ENCODE peak calls at places on chromosomes 4 and X, in four cellular contexts. U is pons, K is H54, I is fibroblast of lung. W is an unnamed sample.

GRCh38 chr4:87009095-87009648 is 74.4 kb downstream of the AFF1 start:
- DNase-seq in I (no peak), U (peak), K (no peak), W (no peak)

GRCh38 chr4:139609647-139610046 is 53.6 kb upstream of the SETD7 start:
- DNase-seq in K (no peak), I (peak), U (no peak), W (peak)

GRCh38 chrX:123454712-123455431 is 270.8 kb downstream of the GRIA3 start:
- DNase-seq in K (no peak), I (no peak), U (no peak), W (no peak)

GRCh38 chr4:105944535-105944934 is 49.3 kb downstream of the NPNT start:
- DNase-seq in I (peak), U (no peak), K (no peak), W (peak)

GRCh38 chrX:68571292-68572256 is 72.7 kb downstream of the YIPF6 start:
- DNase-seq in I (peak), K (peak), U (no peak), W (peak)

GRCh38 chrX:37926700-37927099 is 79.3 kb upstream of the DYNLT3 start:
- DNase-seq in K (no peak), U (peak), I (peak), W (peak)

GRCh38 chr4:83876047-83876446 is 340.1 kb downstream of the GPAT3 start:
- DNase-seq in U (no peak), I (peak), K (no peak), W (no peak)

GRCh38 chr4:2074588-2074987 is 15.5 kb downstream of the NAT8L start:
- DNase-seq in U (no peak), K (no peak), I (no peak), W (no peak)

GRCh38 chr4:41712413-41712812 is 36.1 kb downstream of the PHOX2B start:
- DNase-seq in I (no peak), K (no peak), U (no peak), W (no peak)

GRCh38 chr4:6071959-6072720 is 53.9 kb upstream of the C4orf50 start:
- DNase-seq in K (no peak), U (peak), I (no peak), W (no peak)

GRCh38 chr4:3759236-3759635 is 6.9 kb upstream of the ADRA2C start:
- DNase-seq in K (no peak), U (no peak), I (no peak), W (no peak)

GRCh38 chr4:16676247-16676646 is 222.2 kb downstream of the LDB2 start:
- DNase-seq in U (no peak), I (no peak), K (no peak), W (no peak)

GRCh38 chr4:3873446-3874415 is 107.5 kb downstream of the ADRA2C start:
- DNase-seq in I (no peak), U (no peak), K (no peak), W (no peak)

GRCh38 chr4:86472377-86473019 is 112.6 kb upstream of the MAPK10 start:
- DNase-seq in K (no peak), U (no peak), I (no peak), W (no peak)

GRCh38 chr4:173370130-173370476 is 651 bp upstream of the SAP30 start:
- DNase-seq in I (no peak), U (no peak), K (no peak), W (no peak)

GRCh38 chr4:47714269-47714668 is 123.6 kb downstream of the CORIN start:
- DNase-seq in I (no peak), U (no peak), K (no peak), W (no peak)

GRCh38 chrX:86148594-86148993 is 343 bp downstream of the DACH2 start:
- DNase-seq in K (no peak), U (no peak), I (no peak), W (no peak)

W was measured in HCEC 1CT.